ENCODE peak calls at places on chromosomes 4 and X, in seven cellular contexts. One of them, this sample, is unnamed.

GRCh38 chrX:15931362-15931761 is 76.7 kb upstream of the AP1S2 start:
- ATAC-seq in HCT116: no peak
- ATAC-seq in K562: no peak
- ATAC-seq in right lobe of liver: no peak
- ATAC-seq in IMR-90: no peak
- ATAC-seq in GM12878: peak; percentile 36
- ATAC-seq in A549: no peak
- ATAC-seq in this sample: no peak

GRCh38 chrX:54931107-54931506 is 10.5 kb downstream of the TRO start:
- ATAC-seq in IMR-90: no peak
- ATAC-seq in HCT116: no peak
- ATAC-seq in A549: no peak
- ATAC-seq in right lobe of liver: no peak
- ATAC-seq in K562: no peak
- ATAC-seq in GM12878: no peak
- ATAC-seq in this sample: no peak

GRCh38 chr4:54281060-54281781 is 52.1 kb downstream of the PDGFRA start:
- ATAC-seq in IMR-90: peak; percentile 61
- ATAC-seq in A549: no peak
- ATAC-seq in HCT116: no peak
- ATAC-seq in GM12878: no peak
- ATAC-seq in right lobe of liver: peak; percentile 84
- ATAC-seq in K562: no peak
- ATAC-seq in this sample: peak; percentile 95

GRCh38 chrX:3803713-3804112 is 90.3 kb upstream of the PRKX start:
- ATAC-seq in A549: no peak
- ATAC-seq in K562: no peak
- ATAC-seq in HCT116: no peak
- ATAC-seq in GM12878: no peak
- ATAC-seq in right lobe of liver: no peak
- ATAC-seq in IMR-90: no peak
- ATAC-seq in this sample: no peak

GRCh38 chr4:127533028-127533700 is 99.6 kb upstream of the INTU start:
- ATAC-seq in HCT116: no peak
- ATAC-seq in GM12878: no peak
- ATAC-seq in K562: peak; percentile 85
- ATAC-seq in IMR-90: peak; percentile 24
- ATAC-seq in A549: no peak
- ATAC-seq in right lobe of liver: peak; percentile 98
- ATAC-seq in this sample: peak; percentile 88

GRCh38 chrX:136061302-136061701 is 76.1 kb downstream of the SLC9A6 start:
- ATAC-seq in IMR-90: no peak
- ATAC-seq in K562: no peak
- ATAC-seq in GM12878: no peak
- ATAC-seq in right lobe of liver: no peak
- ATAC-seq in A549: no peak
- ATAC-seq in HCT116: no peak
- ATAC-seq in this sample: no peak

GRCh38 chrX:119475389-119476101 is 7.3 kb downstream of the SLC25A5 start:
- ATAC-seq in A549: no peak
- ATAC-seq in HCT116: no peak
- ATAC-seq in K562: no peak
- ATAC-seq in IMR-90: no peak
- ATAC-seq in GM12878: no peak
- ATAC-seq in right lobe of liver: no peak
- ATAC-seq in this sample: no peak

GRCh38 chr4:109977854-109978501 is 65.3 kb downstream of the EGF start:
- ATAC-seq in K562: peak; percentile 67
- ATAC-seq in IMR-90: peak; percentile 56
- ATAC-seq in A549: peak; percentile 71
- ATAC-seq in GM12878: peak; percentile 64
- ATAC-seq in right lobe of liver: peak; percentile 71
- ATAC-seq in HCT116: peak; percentile 68
- ATAC-seq in this sample: no peak

GRCh38 chr4:99059550-99059949 is 29.0 kb downstream of the ADH5 start:
- ATAC-seq in A549: no peak
- ATAC-seq in right lobe of liver: no peak
- ATAC-seq in IMR-90: no peak
- ATAC-seq in K562: no peak
- ATAC-seq in GM12878: no peak
- ATAC-seq in HCT116: no peak
- ATAC-seq in this sample: no peak

GRCh38 chr4:3334316-3334715 is 41.5 kb downstream of the RGS12 start:
- ATAC-seq in IMR-90: no peak
- ATAC-seq in A549: no peak
- ATAC-seq in K562: no peak
- ATAC-seq in right lobe of liver: no peak
- ATAC-seq in HCT116: no peak
- ATAC-seq in GM12878: peak; percentile 48
- ATAC-seq in this sample: no peak

GRCh38 chr4:53196872-53197759 is 168.7 kb downstream of the SCFD2 start:
- ATAC-seq in right lobe of liver: peak; percentile 83
- ATAC-seq in GM12878: peak; percentile 85
- ATAC-seq in A549: peak; percentile 71
- ATAC-seq in K562: peak; percentile 86
- ATAC-seq in HCT116: peak; percentile 76
- ATAC-seq in IMR-90: peak; percentile 82
- ATAC-seq in this sample: peak; percentile 51
- H3K4me3 ChIP-seq in right lobe of liver: no peak overlapping the region
- H3K4me3 ChIP-seq in GM12878: no peak overlapping the region
- H3K4me3 ChIP-seq in A549: no peak overlapping the region
- H3K4me3 ChIP-seq in K562: no peak overlapping the region
- H3K4me3 ChIP-seq in HCT116: no peak overlapping the region
- H3K4me3 ChIP-seq in IMR-90: peak overlapping the region; percentile 22
- H3K4me3 ChIP-seq in this sample: no peak overlapping the region

DNA sequence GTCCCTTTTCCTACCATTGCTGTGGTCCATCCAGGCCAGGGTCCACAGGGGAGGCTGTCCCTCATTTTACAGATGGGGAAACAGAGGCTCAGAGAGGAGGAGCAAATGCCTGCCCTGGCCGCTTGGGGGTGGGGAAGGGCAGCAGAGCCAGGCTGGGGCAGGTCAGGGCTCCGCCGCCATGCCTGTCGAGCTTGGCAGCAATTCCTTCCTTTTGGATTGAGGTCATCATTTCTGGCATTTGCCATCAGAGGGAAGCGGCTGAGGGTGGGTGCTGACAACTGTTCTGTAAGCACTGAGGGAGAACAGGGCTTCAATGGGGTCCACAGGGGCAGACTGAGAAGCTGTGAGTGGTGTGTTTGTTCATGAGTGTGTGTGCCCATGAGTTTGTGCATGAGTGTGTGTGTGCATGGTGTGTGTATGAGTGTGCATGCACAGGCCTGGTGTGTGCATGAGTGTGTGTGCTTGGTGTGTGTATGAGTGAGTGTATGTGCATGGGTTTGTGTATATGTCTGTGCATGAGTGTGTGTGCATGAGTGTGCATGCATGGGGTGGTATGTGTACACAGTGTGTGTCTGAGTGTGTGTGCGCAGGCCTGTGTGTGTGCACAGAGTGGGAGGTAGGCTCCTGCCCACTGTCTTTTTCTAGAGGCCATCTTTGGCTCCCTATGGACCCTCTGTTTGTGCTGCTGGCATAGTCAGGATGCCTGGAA is 115.2 kb downstream of the SORCS2 start:
- ATAC-seq in IMR-90: no peak
- ATAC-seq in right lobe of liver: no peak
- ATAC-seq in HCT116: no peak
- ATAC-seq in A549: no peak
- ATAC-seq in GM12878: no peak
- ATAC-seq in K562: no peak
- ATAC-seq in this sample: no peak
- TF ChIP-seq POLR2A in IMR-90: no peak
- TF ChIP-seq POLR2A in right lobe of liver: no peak
- TF ChIP-seq POLR2A in HCT116: no peak
- TF ChIP-seq POLR2A in A549: no peak
- TF ChIP-seq POLR2A in GM12878: no peak
- TF ChIP-seq POLR2A in K562: no peak
- TF ChIP-seq POLR2A in this sample: no peak

GRCh38 chr4:186702297-186702696 is 21.4 kb downstream of the FAT1 start:
- ATAC-seq in HCT116: no peak
- ATAC-seq in right lobe of liver: no peak
- ATAC-seq in A549: no peak
- ATAC-seq in IMR-90: no peak
- ATAC-seq in GM12878: no peak
- ATAC-seq in K562: no peak
- ATAC-seq in this sample: no peak

GRCh38 chr4:186700746-186701145 is 22.9 kb downstream of the FAT1 start:
- ATAC-seq in HCT116: peak; percentile 20
- ATAC-seq in A549: no peak
- ATAC-seq in GM12878: no peak
- ATAC-seq in IMR-90: no peak
- ATAC-seq in K562: no peak
- ATAC-seq in right lobe of liver: no peak
- ATAC-seq in this sample: peak; percentile 85

GRCh38 chr4:186701273-186701672 is 22.4 kb downstream of the FAT1 start:
- ATAC-seq in GM12878: no peak
- ATAC-seq in HCT116: no peak
- ATAC-seq in right lobe of liver: no peak
- ATAC-seq in K562: no peak
- ATAC-seq in A549: no peak
- ATAC-seq in IMR-90: peak; percentile 47
- ATAC-seq in this sample: peak; percentile 23

GRCh38 chr4:186702940-186703339 is 20.7 kb downstream of the FAT1 start:
- ATAC-seq in A549: no peak
- ATAC-seq in IMR-90: no peak
- ATAC-seq in right lobe of liver: no peak
- ATAC-seq in K562: no peak
- ATAC-seq in GM12878: no peak
- ATAC-seq in HCT116: no peak
- ATAC-seq in this sample: no peak

DNA sequence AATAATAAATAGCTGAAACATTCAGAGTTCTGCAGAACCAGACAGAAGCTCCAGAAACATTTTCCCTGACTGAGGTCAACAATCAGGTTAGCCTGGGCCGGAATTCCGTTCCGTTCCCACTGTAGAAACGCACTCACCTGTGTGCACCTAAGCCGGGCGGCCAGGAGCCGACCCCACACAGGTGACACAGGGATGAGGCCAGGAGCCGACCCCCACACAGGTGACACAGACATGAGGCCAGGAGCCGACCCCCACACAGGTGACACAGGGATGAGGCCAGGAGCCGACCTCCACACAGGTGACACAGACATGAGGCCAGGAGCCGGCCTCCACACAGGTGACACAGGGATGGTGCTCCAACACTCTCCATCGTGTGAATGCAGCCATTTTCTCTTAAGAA is 21.9 kb downstream of the FAT1 start:
- ATAC-seq in HCT116: no peak
- ATAC-seq in GM12878: no peak
- ATAC-seq in A549: no peak
- ATAC-seq in IMR-90: no peak
- ATAC-seq in right lobe of liver: no peak
- ATAC-seq in K562: no peak
- ATAC-seq in this sample: no peak
- H3K4me3 ChIP-seq in HCT116: no peak overlapping the region
- H3K4me3 ChIP-seq in GM12878: no peak overlapping the region
- H3K4me3 ChIP-seq in A549: no peak overlapping the region
- H3K4me3 ChIP-seq in IMR-90: no peak overlapping the region
- H3K4me3 ChIP-seq in right lobe of liver: no peak overlapping the region
- H3K4me3 ChIP-seq in K562: no peak overlapping the region
- H3K4me3 ChIP-seq in this sample: peak overlapping the region; percentile 24

DNA sequence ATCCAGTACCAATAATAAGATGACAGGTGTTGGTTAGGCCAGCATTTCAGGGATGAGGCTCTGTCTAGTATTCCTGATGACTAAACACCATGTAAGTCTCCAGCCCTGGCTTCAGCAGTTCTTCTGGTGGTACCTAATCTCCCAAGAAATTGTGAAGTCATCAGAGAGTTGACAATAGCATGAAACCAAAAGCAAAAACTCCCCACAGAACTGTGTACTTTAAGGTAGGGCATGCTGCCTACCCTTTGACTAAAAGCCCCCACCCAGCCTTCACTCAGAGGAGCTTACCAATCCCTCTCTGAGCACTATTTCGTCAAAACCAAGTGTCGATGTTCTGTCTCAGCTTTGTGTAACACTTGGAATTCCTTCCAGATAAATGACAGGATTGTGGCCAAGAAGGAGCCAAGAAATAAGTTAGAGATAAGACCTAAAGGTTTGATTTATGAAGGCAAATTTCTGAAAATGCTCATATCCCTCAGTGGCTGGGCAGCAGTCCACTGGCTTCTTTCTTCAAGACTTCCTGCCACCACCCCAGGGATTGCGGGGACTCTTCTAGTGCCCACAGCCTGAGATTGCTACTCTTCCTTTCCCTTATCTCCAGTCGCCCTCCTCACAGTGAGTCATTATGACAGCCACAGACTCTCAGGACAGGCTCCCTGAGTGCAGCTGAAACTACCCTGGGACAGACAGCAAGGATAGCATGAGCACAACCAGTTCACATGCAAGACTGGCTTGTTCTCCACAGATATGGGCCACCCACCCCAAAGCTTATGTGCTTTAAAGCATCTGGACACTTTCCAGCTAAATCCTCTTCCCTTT is 67.3 kb upstream of the LHFPL1 start:
- ATAC-seq in K562: no peak
- ATAC-seq in HCT116: no peak
- ATAC-seq in GM12878: no peak
- ATAC-seq in right lobe of liver: no peak
- ATAC-seq in IMR-90: no peak
- ATAC-seq in A549: no peak
- ATAC-seq in this sample: no peak
- TF ChIP-seq POLR2A in K562: no peak
- TF ChIP-seq POLR2A in HCT116: no peak
- TF ChIP-seq POLR2A in GM12878: no peak
- TF ChIP-seq POLR2A in right lobe of liver: no peak
- TF ChIP-seq POLR2A in IMR-90: no peak
- TF ChIP-seq POLR2A in A549: no peak
- TF ChIP-seq POLR2A in this sample: no peak

DNA sequence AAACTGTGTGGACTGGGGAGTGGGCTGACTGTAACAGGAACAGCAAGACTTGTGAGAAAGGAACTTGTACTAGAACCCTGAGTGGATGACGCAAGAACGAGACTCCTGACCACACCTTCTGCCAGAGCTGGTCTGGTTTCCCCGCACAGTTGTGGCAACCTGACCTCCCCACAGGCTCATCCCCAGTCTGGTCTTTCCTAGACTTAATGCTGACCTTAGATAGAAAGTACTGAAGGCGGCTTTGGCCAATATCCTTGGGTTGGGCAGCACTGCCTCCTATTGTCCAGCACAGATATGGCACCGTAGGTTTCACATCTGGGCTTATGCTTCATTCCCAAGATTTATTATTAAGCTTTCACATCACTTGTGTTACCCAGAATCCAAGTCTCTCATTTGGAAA is 137.8 kb upstream of the FRG1 start:
- ATAC-seq in HCT116: peak; percentile 63
- ATAC-seq in GM12878: no peak
- ATAC-seq in right lobe of liver: no peak
- ATAC-seq in K562: peak; percentile 58
- ATAC-seq in IMR-90: no peak
- ATAC-seq in A549: no peak
- ATAC-seq in this sample: no peak
- H3K4me3 ChIP-seq in HCT116: no peak overlapping the region
- H3K4me3 ChIP-seq in GM12878: no peak overlapping the region
- H3K4me3 ChIP-seq in right lobe of liver: no peak overlapping the region
- H3K4me3 ChIP-seq in K562: no peak overlapping the region
- H3K4me3 ChIP-seq in IMR-90: no peak overlapping the region
- H3K4me3 ChIP-seq in A549: no peak overlapping the region
- H3K4me3 ChIP-seq in this sample: no peak overlapping the region

GRCh38 chrX:98755912-98756311 is 1654.2 kb downstream of the PCDH19 start:
- ATAC-seq in K562: no peak
- ATAC-seq in GM12878: no peak
- ATAC-seq in IMR-90: no peak
- ATAC-seq in right lobe of liver: no peak
- ATAC-seq in HCT116: no peak
- ATAC-seq in A549: no peak
- ATAC-seq in this sample: no peak
- TF ChIP-seq POLR2A in K562: no peak
- TF ChIP-seq POLR2A in GM12878: no peak
- TF ChIP-seq POLR2A in IMR-90: no peak
- TF ChIP-seq POLR2A in right lobe of liver: no peak
- TF ChIP-seq POLR2A in HCT116: no peak
- TF ChIP-seq POLR2A in A549: no peak
- TF ChIP-seq POLR2A in this sample: no peak

This sample was measured in gastroesophageal sphincter.